ENCODE peak calls at places on chromosome 18, in four cellular contexts. One of them, this sample, is unnamed.

GRCh38 chr18:47975105-47975504 is 44.6 kb upstream of the SMAD2 start:
- DNase-seq in lung: no peak
- DNase-seq in cardiac fibroblast: no peak
- DNase-seq in omental fat pad: no peak
- DNase-seq in this sample: no peak

GRCh38 chr18:54880706-54881105 is 52.4 kb downstream of the RAB27B start:
- DNase-seq in lung: no peak
- DNase-seq in cardiac fibroblast: peak; percentile 76
- DNase-seq in omental fat pad: no peak
- DNase-seq in this sample: peak; percentile 61

GRCh38 chr18:61322265-61322873 is 10.9 kb upstream of the CDH20 start:
- DNase-seq in lung: no peak
- DNase-seq in cardiac fibroblast: peak; percentile 67
- DNase-seq in omental fat pad: peak; percentile 42
- DNase-seq in this sample: peak; percentile 77

GRCh38 chr18:32530947-32531651 is 60.4 kb upstream of the GAREM1 start:
- DNase-seq in lung: no peak
- DNase-seq in cardiac fibroblast: peak; percentile 44
- DNase-seq in omental fat pad: no peak
- DNase-seq in this sample: peak; percentile 69

GRCh38 chr18:79508565-79509535 is 113.1 kb downstream of the NFATC1 start:
- DNase-seq in lung: no peak
- DNase-seq in cardiac fibroblast: no peak
- DNase-seq in omental fat pad: peak; percentile 22
- DNase-seq in this sample: no peak

GRCh38 chr18:23812566-23813440 is 123.5 kb downstream of the LAMA3 start:
- DNase-seq in lung: no peak
- DNase-seq in cardiac fibroblast: peak; percentile 46
- DNase-seq in omental fat pad: no peak
- DNase-seq in this sample: peak; percentile 43

GRCh38 chr18:76467371-76468190 is 27.5 kb downstream of the ZNF516 start:
- DNase-seq in lung: no peak
- DNase-seq in cardiac fibroblast: peak; percentile 58
- DNase-seq in omental fat pad: no peak
- DNase-seq in this sample: peak; percentile 63

GRCh38 chr18:22713511-22713910 is 219.6 kb upstream of the RBBP8 start:
- DNase-seq in lung: no peak
- DNase-seq in cardiac fibroblast: peak; percentile 18
- DNase-seq in omental fat pad: no peak
- DNase-seq in this sample: peak; percentile 33

GRCh38 chr18:5173646-5174045 is 23.4 kb downstream of the AKAIN1 start:
- DNase-seq in lung: no peak
- DNase-seq in cardiac fibroblast: no peak
- DNase-seq in omental fat pad: no peak
- DNase-seq in this sample: no peak

GRCh38 chr18:22830511-22830910 is 102.6 kb upstream of the RBBP8 start:
- DNase-seq in lung: no peak
- DNase-seq in cardiac fibroblast: no peak
- DNase-seq in omental fat pad: no peak
- DNase-seq in this sample: no peak

GRCh38 chr18:47983946-47984345 is 53.5 kb upstream of the SMAD2 start:
- DNase-seq in lung: no peak
- DNase-seq in cardiac fibroblast: no peak
- DNase-seq in omental fat pad: no peak
- DNase-seq in this sample: no peak

GRCh38 chr18:74951165-74951760 is 257.7 kb downstream of the PTGR3 start:
- DNase-seq in lung: peak; percentile 76
- DNase-seq in cardiac fibroblast: peak; percentile 84
- DNase-seq in omental fat pad: no peak
- DNase-seq in this sample: peak; percentile 99

DNA sequence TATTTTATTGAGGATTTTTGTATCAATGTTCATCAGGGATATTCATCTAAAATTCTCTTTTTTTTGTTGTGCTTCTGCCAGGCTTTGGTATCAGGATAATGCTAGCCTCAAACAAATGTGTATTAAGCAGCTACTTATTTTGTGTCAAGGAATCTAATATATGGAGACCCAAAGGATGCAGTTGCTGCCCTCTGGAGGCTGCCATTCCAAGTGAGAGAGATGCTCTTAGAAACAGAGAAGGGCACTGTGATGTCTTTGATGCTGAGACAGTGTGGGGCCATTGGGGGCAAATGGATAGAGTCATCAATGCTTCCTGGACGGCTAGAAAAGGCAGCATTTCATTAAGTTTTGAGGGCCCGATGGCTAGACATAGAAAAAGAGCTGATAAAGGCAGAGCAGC is 292.6 kb downstream of the SETBP1 start:
- DNase-seq in lung: no peak
- DNase-seq in cardiac fibroblast: peak; percentile 29
- DNase-seq in omental fat pad: no peak
- DNase-seq in this sample: peak; percentile 41
- TF ChIP-seq CTCF in lung: no peak
- TF ChIP-seq CTCF in cardiac fibroblast: no peak
- TF ChIP-seq CTCF in omental fat pad: no peak
- TF ChIP-seq CTCF in this sample: peak; percentile 58

GRCh38 chr18:58324824-58325520 is 280.9 kb downstream of the NEDD4L start:
- DNase-seq in lung: no peak
- DNase-seq in cardiac fibroblast: no peak
- DNase-seq in omental fat pad: no peak
- DNase-seq in this sample: no peak
- TF ChIP-seq CTCF in lung: no peak
- TF ChIP-seq CTCF in cardiac fibroblast: no peak
- TF ChIP-seq CTCF in omental fat pad: no peak
- TF ChIP-seq CTCF in this sample: no peak

DNA sequence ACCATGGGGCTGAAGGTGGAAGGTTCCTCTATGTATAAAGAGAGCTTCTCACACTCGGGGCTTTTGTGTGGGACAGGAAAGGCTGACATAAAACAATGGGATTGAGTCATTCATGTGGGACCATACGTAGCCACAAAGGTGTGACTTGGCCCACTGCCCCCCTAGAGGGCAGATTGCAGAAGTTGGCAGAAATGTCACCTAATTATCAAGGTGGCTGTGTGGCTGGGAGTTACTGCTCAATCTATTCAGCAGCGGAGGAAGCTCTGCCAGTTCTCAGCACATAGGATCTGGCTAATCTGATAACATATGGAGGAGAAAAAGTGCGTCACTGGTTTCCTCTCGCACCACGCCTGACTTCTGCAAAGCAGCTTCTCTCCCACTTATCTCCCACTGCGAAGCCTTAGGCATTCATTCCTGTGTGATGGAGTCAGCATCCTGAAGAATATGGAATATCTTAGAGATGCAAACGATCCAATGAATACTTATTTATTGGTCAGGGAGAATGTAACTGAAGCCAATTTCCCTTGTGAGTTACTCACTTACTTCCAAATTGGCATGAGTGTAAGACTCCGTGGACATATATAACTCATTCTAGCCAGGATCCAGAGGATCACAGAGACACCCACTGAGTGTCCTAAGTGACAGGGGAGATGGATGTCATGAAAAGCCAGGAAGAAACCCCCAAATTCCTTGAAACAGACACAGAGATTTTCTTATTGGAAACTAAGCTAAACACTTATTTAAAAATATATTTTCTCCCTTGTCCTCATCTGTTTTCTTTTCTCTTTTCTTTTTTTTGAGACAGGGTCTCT is 344.8 kb downstream of the TGIF1 start:
- DNase-seq in lung: no peak
- DNase-seq in cardiac fibroblast: peak; percentile 96
- DNase-seq in omental fat pad: no peak
- DNase-seq in this sample: peak; percentile 89
- TF ChIP-seq CTCF in lung: no peak
- TF ChIP-seq CTCF in cardiac fibroblast: no peak
- TF ChIP-seq CTCF in omental fat pad: no peak
- TF ChIP-seq CTCF in this sample: no peak

GRCh38 chr18:44901283-44901682 is 220.6 kb downstream of the SETBP1 start:
- DNase-seq in lung: no peak
- DNase-seq in cardiac fibroblast: no peak
- DNase-seq in omental fat pad: no peak
- DNase-seq in this sample: peak; percentile 12
- TF ChIP-seq CTCF in lung: no peak
- TF ChIP-seq CTCF in cardiac fibroblast: peak; percentile 42
- TF ChIP-seq CTCF in omental fat pad: no peak
- TF ChIP-seq CTCF in this sample: peak; percentile 57

GRCh38 chr18:31102020-31102684 is at the start of gene DSC2:
- DNase-seq in lung: peak; percentile 51
- DNase-seq in cardiac fibroblast: no peak
- DNase-seq in omental fat pad: no peak
- DNase-seq in this sample: no peak

GRCh38 chr18:31099490-31100230 is 2.6 kb downstream of the DSC2 start:
- DNase-seq in lung: no peak
- DNase-seq in cardiac fibroblast: no peak
- DNase-seq in omental fat pad: no peak
- DNase-seq in this sample: no peak

GRCh38 chr18:31100598-31101147 is 1.5 kb downstream of the DSC2 start:
- DNase-seq in lung: no peak
- DNase-seq in cardiac fibroblast: no peak
- DNase-seq in omental fat pad: no peak
- DNase-seq in this sample: no peak

GRCh38 chr18:31102941-31103340 is 720 bp upstream of the DSC2 start:
- DNase-seq in lung: no peak
- DNase-seq in cardiac fibroblast: no peak
- DNase-seq in omental fat pad: no peak
- DNase-seq in this sample: no peak

GRCh38 chr18:31101148-31102019 is 837 bp downstream of the DSC2 start:
- DNase-seq in lung: peak; percentile 76
- DNase-seq in cardiac fibroblast: peak; percentile 22
- DNase-seq in omental fat pad: no peak
- DNase-seq in this sample: no peak
- TF ChIP-seq CTCF in lung: no peak
- TF ChIP-seq CTCF in cardiac fibroblast: no peak
- TF ChIP-seq CTCF in omental fat pad: no peak
- TF ChIP-seq CTCF in this sample: no peak

GRCh38 chr18:70600225-70600925 is 311.5 kb downstream of the SOCS6 start:
- DNase-seq in lung: no peak
- DNase-seq in cardiac fibroblast: no peak
- DNase-seq in omental fat pad: no peak
- DNase-seq in this sample: no peak
- TF ChIP-seq CTCF in lung: no peak
- TF ChIP-seq CTCF in cardiac fibroblast: no peak
- TF ChIP-seq CTCF in omental fat pad: no peak
- TF ChIP-seq CTCF in this sample: no peak

GRCh38 chr18:43422483-43422882 is 145.2 kb upstream of the SYT4 start:
- DNase-seq in lung: no peak
- DNase-seq in cardiac fibroblast: peak; percentile 4
- DNase-seq in omental fat pad: no peak
- DNase-seq in this sample: peak; percentile 18
- TF ChIP-seq CTCF in lung: no peak
- TF ChIP-seq CTCF in cardiac fibroblast: peak; percentile 9
- TF ChIP-seq CTCF in omental fat pad: no peak
- TF ChIP-seq CTCF in this sample: peak; percentile 24

GRCh38 chr18:49859006-49859359 is 45.6 kb upstream of the ACAA2 start:
- DNase-seq in lung: no peak
- DNase-seq in cardiac fibroblast: no peak
- DNase-seq in omental fat pad: no peak
- DNase-seq in this sample: no peak
- TF ChIP-seq CTCF in lung: no peak
- TF ChIP-seq CTCF in cardiac fibroblast: no peak
- TF ChIP-seq CTCF in omental fat pad: no peak
- TF ChIP-seq CTCF in this sample: no peak

DNA sequence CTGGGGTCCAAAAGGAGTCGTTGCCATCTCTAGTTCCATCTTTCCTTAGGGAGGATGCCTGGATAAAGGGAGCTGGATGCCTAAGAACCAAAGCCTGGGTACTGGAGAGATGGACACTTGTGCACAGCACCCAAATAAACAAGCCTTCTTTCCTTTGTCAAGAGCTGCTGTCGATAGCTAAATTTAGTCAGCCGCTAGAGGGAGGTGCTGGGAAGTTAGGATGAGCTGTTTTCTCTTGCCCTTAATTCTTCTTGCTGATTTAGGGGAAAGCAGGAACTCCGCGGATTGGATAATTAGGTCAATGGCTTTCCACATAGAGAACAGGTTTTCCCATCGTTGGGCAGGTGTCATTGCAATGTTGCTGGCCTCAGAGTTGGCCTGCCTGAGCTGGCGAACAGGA is 30.9 kb upstream of the SERPINB12 start:
- DNase-seq in lung: no peak
- DNase-seq in cardiac fibroblast: peak; percentile 63
- DNase-seq in omental fat pad: no peak
- DNase-seq in this sample: peak; percentile 80
- TF ChIP-seq CTCF in lung: no peak
- TF ChIP-seq CTCF in cardiac fibroblast: peak; percentile 83
- TF ChIP-seq CTCF in omental fat pad: no peak
- TF ChIP-seq CTCF in this sample: peak; percentile 87